ENCODE peak calls at places on chromosome 19, in four cellular contexts. H is IMR-90, T is ascending aorta, C is right atrium auricular region. V is an unnamed sample.

GRCh38 chr19:44608391-44608821 is 5.0 kb upstream of the IGSF23 start:
- DNase-seq in H (peak; percentile 69), T (no peak), C (no peak), V (no peak)

GRCh38 chr19:41850381-41850780 is 5.5 kb downstream of the DMRTC2 start:
- DNase-seq in H (no peak), T (no peak), C (no peak), V (no peak)

GRCh38 chr19:23415561-23416191 is 20.4 kb upstream of the ZNF91 start:
- DNase-seq in H (no peak), T (no peak), C (no peak), V (no peak)

GRCh38 chr19:41076286-41076685 is 12.0 kb upstream of the CYP2A13 start:
- DNase-seq in H (no peak), T (no peak), C (no peak), V (no peak)

GRCh38 chr19:12692960-12693359 is 3.5 kb downstream of the FBXW9 start:
- DNase-seq in H (no peak), T (no peak), C (no peak), V (no peak)

GRCh38 chr19:35363001-35363590 is 4.8 kb downstream of the FFAR3 start:
- DNase-seq in H (no peak), T (no peak), C (no peak), V (peak; percentile 67)

GRCh38 chr19:44607917-44608316 is 5.4 kb upstream of the IGSF23 start:
- DNase-seq in H (no peak), T (no peak), C (no peak), V (no peak)

GRCh38 chr19:31220540-31220939 is 128.7 kb downstream of the TSHZ3 start:
- DNase-seq in H (no peak), T (no peak), C (no peak), V (no peak)

GRCh38 chr19:7870571-7871279 is 3.5 kb downstream of the PRR36 start:
- DNase-seq in H (no peak), T (no peak), C (no peak), V (no peak)

GRCh38 chr19:12733907-12734214 is 623 bp downstream of the TRIR start:
- DNase-seq in H (no peak), T (no peak), C (no peak), V (no peak)

GRCh38 chr19:37966211-37967072 is 59.4 kb downstream of the SIPA1L3 start:
- DNase-seq in H (peak; percentile 39), T (no peak), C (no peak), V (no peak)

GRCh38 chr19:40693150-40693788 is 2.8 kb upstream of the NUMBL start:
- DNase-seq in H (no peak), T (no peak), C (no peak), V (no peak)

GRCh38 chr19:36775768-36776167 is 3.2 kb upstream of the ZNF850 start:
- DNase-seq in H (no peak), T (peak; percentile 63), C (no peak), V (no peak)

GRCh38 chr19:58476498-58477015 is 405 bp downstream of the ZNF446 start:
- DNase-seq in H (no peak), T (peak; percentile 76), C (no peak), V (no peak)

GRCh38 chr19:42129399-42130253 is 2.6 kb downstream of the POU2F2 start:
- DNase-seq in H (peak; percentile 33), T (peak; percentile 68), C (no peak), V (no peak)

GRCh38 chr19:51325161-51325979 is 13.9 kb downstream of the IGLON5 start:
- DNase-seq in H (no peak), T (no peak), C (no peak), V (no peak)

GRCh38 chr19:16851031-16851712 is 22.0 kb downstream of the SIN3B start:
- DNase-seq in H (peak; percentile 77), T (no peak), C (no peak), V (no peak)

GRCh38 chr19:17184381-17184841 is 30.7 kb upstream of the USE1 start:
- DNase-seq in H (peak; percentile 7), T (no peak), C (no peak), V (no peak)

GRCh38 chr19:39147480-39147879 is 21.9 kb downstream of the PAK4 start:
- DNase-seq in H (no peak), T (no peak), C (no peak), V (no peak)

GRCh38 chr19:40771101-40771539 is 4.2 kb upstream of the MIA start:
- DNase-seq in H (no peak), T (no peak), C (no peak), V (no peak)

GRCh38 chr19:28475525-28475924 is 737.4 kb downstream of the UQCRFS1 start:
- DNase-seq in H (no peak), T (no peak), C (no peak), V (no peak)

GRCh38 chr19:10431943-10432735 is 11.8 kb downstream of the PDE4A start:
- DNase-seq in H (no peak), T (peak; percentile 81), C (no peak), V (no peak)

GRCh38 chr19:57317503-57317902 is 2.8 kb upstream of the ZNF543 start:
- DNase-seq in H (no peak), T (no peak), C (no peak), V (no peak)

GRCh38 chr19:31354919-31355318 is 5.7 kb upstream of the TSHZ3 start:
- DNase-seq in H (no peak), T (no peak), C (no peak), V (no peak)

GRCh38 chr19:18340990-18341868 is 831 bp downstream of the PGPEP1 start:
- DNase-seq in H (peak; percentile 42), T (peak; percentile 79), C (peak; percentile 66), V (no peak)

GRCh38 chr19:55437410-55437809 is 5.7 kb downstream of the SHISA7 start:
- DNase-seq in H (peak; percentile 56), T (no peak), C (no peak), V (no peak)

GRCh38 chr19:44653977-44654784 is 10.5 kb downstream of the PVR start:
- DNase-seq in H (peak; percentile 43), T (peak; percentile 78), C (peak; percentile 77), V (no peak)

GRCh38 chr19:44848036-44848804 is 2.1 kb downstream of the NECTIN2 start:
- DNase-seq in H (peak; percentile 57), T (peak; percentile 75), C (peak; percentile 68), V (no peak)

GRCh38 chr19:12806242-12807131 is at the start of gene RNASEH2A:
- DNase-seq in H (peak; percentile 86), T (peak; percentile 94), C (peak; percentile 88), V (peak; percentile 87)

GRCh38 chr19:35986111-35986510 is 8.9 kb upstream of the SDHAF1 start:
- DNase-seq in H (no peak), T (no peak), C (no peak), V (no peak)

GRCh38 chr19:16527971-16528521 is 14.2 kb downstream of the CHERP start:
- DNase-seq in H (no peak), T (no peak), C (no peak), V (no peak)

GRCh38 chr19:27971071-27971470 is 1241.9 kb downstream of the UQCRFS1 start:
- DNase-seq in H (no peak), T (no peak), C (no peak), V (no peak)

GRCh38 chr19:14120497-14120780 is 2.9 kb upstream of the PRKACA start:
- DNase-seq in H (no peak), T (no peak), C (no peak), V (no peak)

GRCh38 chr19:10612515-10613119 is 12.7 kb upstream of the SLC44A2 start:
- DNase-seq in H (no peak), T (peak; percentile 92), C (peak; percentile 68), V (no peak)

GRCh38 chr19:42199440-42200115 is 17.9 kb downstream of the DEDD2 start:
- DNase-seq in H (no peak), T (no peak), C (no peak), V (no peak)

GRCh38 chr19:19452241-19453128 is 47.0 kb downstream of the GATAD2A start:
- DNase-seq in H (no peak), T (no peak), C (no peak), V (no peak)

GRCh38 chr19:9149976-9150375 is 9.8 kb downstream of the ZNF317 start:
- DNase-seq in H (no peak), T (no peak), C (no peak), V (no peak)

GRCh38 chr19:12156254-12157058 is at the start of gene ZNF625:
- DNase-seq in H (peak; percentile 87), T (peak; percentile 92), C (peak; percentile 91), V (no peak)

GRCh38 chr19:51479531-51480331 is 1.4 kb downstream of the CEACAM18 start:
- DNase-seq in H (no peak), T (peak; percentile 21), C (no peak), V (no peak)

GRCh38 chr19:46615966-46616365 is 8.9 kb downstream of the PTGIR start:
- DNase-seq in H (no peak), T (no peak), C (no peak), V (no peak)

GRCh38 chr19:46611791-46612190 is 10.7 kb downstream of the CALM3 start:
- DNase-seq in H (no peak), T (no peak), C (no peak), V (no peak)

GRCh38 chr19:46613525-46613924 is 11.4 kb downstream of the PTGIR start:
- DNase-seq in H (no peak), T (no peak), C (no peak), V (no peak)

GRCh38 chr19:46616631-46617322 is 8.1 kb downstream of the PTGIR start:
- DNase-seq in H (peak; percentile 85), T (no peak), C (no peak), V (no peak)

GRCh38 chr19:46614114-46614701 is 10.7 kb downstream of the PTGIR start:
- DNase-seq in H (peak; percentile 75), T (peak; percentile 91), C (peak; percentile 85), V (no peak)
- H3K27me3 ChIP-seq in H (no peaks in the 10 kb centered on the region), T (no peaks in the 10 kb centered on the region), C (no peaks in the 10 kb centered on the region), V (no peaks in the 10 kb centered on the region)

DNA sequence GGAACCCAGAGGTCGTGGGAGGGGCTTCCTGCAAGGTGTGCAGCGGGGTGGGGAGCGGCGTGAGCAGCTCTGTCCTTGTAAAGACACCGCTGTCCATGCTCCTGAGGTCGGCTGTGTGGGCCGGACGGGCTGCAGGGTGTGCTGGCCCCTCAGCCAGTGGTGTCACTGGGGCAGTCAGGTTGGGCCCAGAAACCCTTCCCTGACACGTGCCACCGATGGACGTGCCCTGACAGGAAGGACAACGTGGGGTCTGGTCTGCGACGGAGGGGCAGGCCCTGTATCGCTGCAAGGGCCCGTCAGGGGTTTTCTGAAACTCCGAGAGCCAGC is 4.2 kb upstream of the RPS15 start:
- DNase-seq in H (no peak), T (no peak), C (no peak), V (no peak)
- H3K27me3 ChIP-seq in H (no peaks in the 10 kb centered on the region), T (no peaks in the 10 kb centered on the region), C (no peaks in the 10 kb centered on the region), V (no peaks in the 10 kb centered on the region)

GRCh38 chr19:6035026-6035425 is 57.1 kb upstream of the RANBP3 start:
- DNase-seq in H (no peak), T (no peak), C (no peak), V (peak; percentile 42)
- H3K27me3 ChIP-seq in H (no peaks in the 10 kb centered on the region), T (no peaks in the 10 kb centered on the region), C (no peaks in the 10 kb centered on the region), V (no peaks in the 10 kb centered on the region)

GRCh38 chr19:49430172-49430677 is 5.0 kb downstream of the GFY start:
- DNase-seq in H (no peak), T (no peak), C (no peak), V (no peak)
- H3K27me3 ChIP-seq in H (peaks cover 95% of the 10 kb centered on the region), T (peaks cover 39% of the 10 kb centered on the region), C (peaks cover 35% of the 10 kb centered on the region), V (peaks cover 21% of the 10 kb centered on the region)

V was measured in vagina.